ENCODE peak calls at places on chromosomes 2 and 18, in five cellular contexts. One of them, this sample, is unnamed.

GRCh38 chr2:240816584-240817495 is 3.2 kb downstream of the KIF1A start:
- DNase-seq in amniotic stem cell: no peak
- DNase-seq in right lobe of liver: no peak
- DNase-seq in neural progenitor cell: no peak
- DNase-seq in CD8-positive, alpha-beta T cell: no peak
- DNase-seq in this sample: peak

GRCh38 chr2:119225084-119225864 is 1.6 kb downstream of the STEAP3 start:
- DNase-seq in amniotic stem cell: no peak
- DNase-seq in right lobe of liver: peak
- DNase-seq in neural progenitor cell: no peak
- DNase-seq in CD8-positive, alpha-beta T cell: no peak
- DNase-seq in this sample: no peak

GRCh38 chr2:71613953-71614925 is 160.9 kb downstream of the DYSF start:
- DNase-seq in amniotic stem cell: no peak
- DNase-seq in right lobe of liver: peak
- DNase-seq in neural progenitor cell: no peak
- DNase-seq in CD8-positive, alpha-beta T cell: no peak
- DNase-seq in this sample: no peak

GRCh38 chr18:78984941-78985784 is 5.5 kb downstream of the SALL3 start:
- DNase-seq in amniotic stem cell: no peak
- DNase-seq in right lobe of liver: no peak
- DNase-seq in neural progenitor cell: peak
- DNase-seq in CD8-positive, alpha-beta T cell: no peak
- DNase-seq in this sample: no peak

GRCh38 chr2:10426726-10427567 is 21.2 kb downstream of the ODC1 start:
- DNase-seq in amniotic stem cell: no peak
- DNase-seq in right lobe of liver: no peak
- DNase-seq in neural progenitor cell: peak
- DNase-seq in CD8-positive, alpha-beta T cell: no peak
- DNase-seq in this sample: no peak

GRCh38 chr2:156019341-156019740 is 313.2 kb downstream of the NR4A2 start:
- DNase-seq in amniotic stem cell: no peak
- DNase-seq in right lobe of liver: no peak
- DNase-seq in neural progenitor cell: no peak
- DNase-seq in CD8-positive, alpha-beta T cell: no peak
- DNase-seq in this sample: no peak

GRCh38 chr2:11407413-11407812 is 58.5 kb downstream of the E2F6 start:
- DNase-seq in amniotic stem cell: no peak
- DNase-seq in right lobe of liver: no peak
- DNase-seq in neural progenitor cell: no peak
- DNase-seq in CD8-positive, alpha-beta T cell: no peak
- DNase-seq in this sample: no peak

GRCh38 chr18:46660955-46661749 is 4.1 kb upstream of the LOXHD1 start:
- DNase-seq in amniotic stem cell: no peak
- DNase-seq in right lobe of liver: no peak
- DNase-seq in neural progenitor cell: peak
- DNase-seq in CD8-positive, alpha-beta T cell: no peak
- DNase-seq in this sample: no peak

GRCh38 chr2:216548901-216549321 is 50.3 kb downstream of the RPL37A start:
- DNase-seq in amniotic stem cell: no peak
- DNase-seq in right lobe of liver: no peak
- DNase-seq in neural progenitor cell: no peak
- DNase-seq in CD8-positive, alpha-beta T cell: no peak
- DNase-seq in this sample: no peak

GRCh38 chr2:216341151-216341550 is 31.1 kb downstream of the MARCHF4 start:
- DNase-seq in amniotic stem cell: no peak
- DNase-seq in right lobe of liver: no peak
- DNase-seq in neural progenitor cell: no peak
- DNase-seq in CD8-positive, alpha-beta T cell: no peak
- DNase-seq in this sample: no peak

GRCh38 chr18:11909081-11909410 is 929 bp upstream of the MPPE1 start:
- DNase-seq in amniotic stem cell: no peak
- DNase-seq in right lobe of liver: no peak
- DNase-seq in neural progenitor cell: no peak
- DNase-seq in CD8-positive, alpha-beta T cell: no peak
- DNase-seq in this sample: no peak

GRCh38 chr2:136384541-136385303 is 266.8 kb upstream of the CXCR4 start:
- DNase-seq in amniotic stem cell: no peak
- DNase-seq in right lobe of liver: no peak
- DNase-seq in neural progenitor cell: peak
- DNase-seq in CD8-positive, alpha-beta T cell: no peak
- DNase-seq in this sample: no peak

GRCh38 chr18:69636529-69637301 is 236.0 kb downstream of the DOK6 start:
- DNase-seq in amniotic stem cell: no peak
- DNase-seq in right lobe of liver: no peak
- DNase-seq in neural progenitor cell: peak
- DNase-seq in CD8-positive, alpha-beta T cell: no peak
- DNase-seq in this sample: no peak

GRCh38 chr2:38079111-38080052 is 3.4 kb upstream of the CYP1B1 start:
- DNase-seq in amniotic stem cell: no peak
- DNase-seq in right lobe of liver: no peak
- DNase-seq in neural progenitor cell: peak
- DNase-seq in CD8-positive, alpha-beta T cell: no peak
- DNase-seq in this sample: no peak

GRCh38 chr2:240604939-240605716 is 18.6 kb downstream of the CAPN10 start:
- DNase-seq in amniotic stem cell: no peak
- DNase-seq in right lobe of liver: peak
- DNase-seq in neural progenitor cell: no peak
- DNase-seq in CD8-positive, alpha-beta T cell: no peak
- DNase-seq in this sample: no peak

GRCh38 chr2:205403244-205403845 is 279.0 kb upstream of the NRP2 start:
- DNase-seq in amniotic stem cell: no peak
- DNase-seq in right lobe of liver: no peak
- DNase-seq in neural progenitor cell: no peak
- DNase-seq in CD8-positive, alpha-beta T cell: no peak
- DNase-seq in this sample: no peak

GRCh38 chr18:78082776-78083175 is 833.1 kb downstream of the GALR1 start:
- DNase-seq in amniotic stem cell: no peak
- DNase-seq in right lobe of liver: no peak
- DNase-seq in neural progenitor cell: no peak
- DNase-seq in CD8-positive, alpha-beta T cell: no peak
- DNase-seq in this sample: no peak

GRCh38 chr2:165877565-165878550 is 75.7 kb downstream of the TTC21B start:
- DNase-seq in amniotic stem cell: no peak
- DNase-seq in right lobe of liver: no peak
- DNase-seq in neural progenitor cell: no peak
- DNase-seq in CD8-positive, alpha-beta T cell: no peak
- DNase-seq in this sample: no peak

GRCh38 chr18:5894613-5895299 is 566 bp downstream of the TMEM200C start:
- DNase-seq in amniotic stem cell: no peak
- DNase-seq in right lobe of liver: no peak
- DNase-seq in neural progenitor cell: peak
- DNase-seq in CD8-positive, alpha-beta T cell: no peak
- DNase-seq in this sample: no peak

GRCh38 chr2:45759310-45759851 is 107.9 kb downstream of the PRKCE start:
- DNase-seq in amniotic stem cell: peak
- DNase-seq in right lobe of liver: no peak
- DNase-seq in neural progenitor cell: no peak
- DNase-seq in CD8-positive, alpha-beta T cell: no peak
- DNase-seq in this sample: no peak

GRCh38 chr2:49687873-49688272 is 533.6 kb upstream of the FSHR start:
- DNase-seq in amniotic stem cell: no peak
- DNase-seq in right lobe of liver: no peak
- DNase-seq in neural progenitor cell: no peak
- DNase-seq in CD8-positive, alpha-beta T cell: no peak
- DNase-seq in this sample: no peak

GRCh38 chr18:49166327-49166726 is 215.6 kb upstream of the SMAD7 start:
- DNase-seq in amniotic stem cell: no peak
- DNase-seq in right lobe of liver: no peak
- DNase-seq in neural progenitor cell: no peak
- DNase-seq in CD8-positive, alpha-beta T cell: no peak
- DNase-seq in this sample: no peak

GRCh38 chr2:233242231-233242917 is 9.1 kb upstream of the ATG16L1 start:
- DNase-seq in amniotic stem cell: no peak
- DNase-seq in right lobe of liver: no peak
- DNase-seq in neural progenitor cell: no peak
- DNase-seq in CD8-positive, alpha-beta T cell: no peak
- DNase-seq in this sample: no peak

GRCh38 chr18:25737710-25738251 is 352.6 kb downstream of the SS18 start:
- DNase-seq in amniotic stem cell: no peak
- DNase-seq in right lobe of liver: no peak
- DNase-seq in neural progenitor cell: no peak
- DNase-seq in CD8-positive, alpha-beta T cell: no peak
- DNase-seq in this sample: no peak

This sample was measured in pancreas.